ENCODE peak calls at places on chromosome X, in ten cellular contexts. U is heart right ventricle, W is dorsolateral prefrontal cortex, C is left lung, Z is adrenal gland, J is MM.1S, P is cardiac muscle cell, X is tibial artery, M is RWPE2, R is PC-3. H is an unnamed sample.

GRCh38 chrX:9110808-9111207 is 76.9 kb upstream of the FAM9B start:
- DNase-seq in W (no peak), M (no peak), U (no peak), C (no peak), P (no peak), Z (no peak), J (no peak), X (no peak), R (no peak), H (no peak)

GRCh38 chrX:78595901-78596502 is 63.1 kb downstream of the RTL3 start:
- DNase-seq in W (no peak), M (no peak), P (peak), R (peak), X (no peak), U (no peak), Z (no peak), C (no peak), J (peak), H (no peak)

GRCh38 chrX:138128025-138128671 is 562.2 kb downstream of the ZIC3 start:
- DNase-seq in J (peak), X (no peak), M (no peak), U (peak), P (peak), Z (peak), R (peak), W (no peak), C (no peak), H (no peak)

GRCh38 chrX:130176354-130176776 is 4.6 kb downstream of the RAB33A start:
- DNase-seq in J (peak), P (no peak), X (no peak), Z (no peak), R (no peak), M (no peak), C (no peak), U (no peak), W (no peak), H (no peak)

GRCh38 chrX:124346064-124346876 is at the start of gene SH2D1A:
- DNase-seq in R (no peak), X (no peak), M (no peak), Z (no peak), P (no peak), W (no peak), C (no peak), U (no peak), J (no peak), H (peak)

GRCh38 chrX:23503835-23504539 is 163.3 kb upstream of the PRDX4 start:
- DNase-seq in X (peak), J (no peak), Z (peak), C (peak), U (peak), R (peak), M (peak), P (peak), W (no peak), H (no peak)

GRCh38 chrX:64206556-64207162 is 1.2 kb upstream of the AMER1 start:
- DNase-seq in Z (peak), C (no peak), R (no peak), W (no peak), U (peak), J (peak), X (no peak), M (no peak), P (peak), H (no peak)

GRCh38 chrX:136209016-136209738 is 42.0 kb downstream of the MAP7D3 start:
- DNase-seq in Z (peak), J (peak), M (no peak), W (peak), U (peak), X (peak), P (peak), R (peak), C (no peak), H (peak)

GRCh38 chrX:106611323-106611681 is 476 bp upstream of the RADX start:
- DNase-seq in M (no peak), U (no peak), J (no peak), C (no peak), W (no peak), X (no peak), P (no peak), R (no peak), Z (no peak), H (no peak)
- H3K27ac ChIP-seq in M (no peak), U (no peak), J (peak), C (no peak), W (peak), X (peak), P (no peak), R (no peak), Z (no peak), H (peak)

GRCh38 chrX:70089575-70090297 is 27.5 kb downstream of the OTUD6A start:
- DNase-seq in P (no peak), Z (peak), J (no peak), W (no peak), C (no peak), R (peak), U (no peak), X (no peak), M (no peak), H (no peak)
- H3K27ac ChIP-seq in P (no peak), Z (no peak), J (no peak), W (no peak), C (no peak), R (peak), U (no peak), X (no peak), M (no peak), H (no peak)

GRCh38 chrX:2631743-2632532 is 59.2 kb upstream of the CD99 start:
- DNase-seq in W (no peak), M (no peak), X (no peak), C (no peak), Z (no peak), U (no peak), P (no peak), R (no peak), J (no peak), H (no peak)
- H3K27ac ChIP-seq in W (no peak), M (no peak), X (no peak), C (no peak), Z (no peak), U (no peak), P (no peak), R (peak), J (no peak), H (no peak)

DNA sequence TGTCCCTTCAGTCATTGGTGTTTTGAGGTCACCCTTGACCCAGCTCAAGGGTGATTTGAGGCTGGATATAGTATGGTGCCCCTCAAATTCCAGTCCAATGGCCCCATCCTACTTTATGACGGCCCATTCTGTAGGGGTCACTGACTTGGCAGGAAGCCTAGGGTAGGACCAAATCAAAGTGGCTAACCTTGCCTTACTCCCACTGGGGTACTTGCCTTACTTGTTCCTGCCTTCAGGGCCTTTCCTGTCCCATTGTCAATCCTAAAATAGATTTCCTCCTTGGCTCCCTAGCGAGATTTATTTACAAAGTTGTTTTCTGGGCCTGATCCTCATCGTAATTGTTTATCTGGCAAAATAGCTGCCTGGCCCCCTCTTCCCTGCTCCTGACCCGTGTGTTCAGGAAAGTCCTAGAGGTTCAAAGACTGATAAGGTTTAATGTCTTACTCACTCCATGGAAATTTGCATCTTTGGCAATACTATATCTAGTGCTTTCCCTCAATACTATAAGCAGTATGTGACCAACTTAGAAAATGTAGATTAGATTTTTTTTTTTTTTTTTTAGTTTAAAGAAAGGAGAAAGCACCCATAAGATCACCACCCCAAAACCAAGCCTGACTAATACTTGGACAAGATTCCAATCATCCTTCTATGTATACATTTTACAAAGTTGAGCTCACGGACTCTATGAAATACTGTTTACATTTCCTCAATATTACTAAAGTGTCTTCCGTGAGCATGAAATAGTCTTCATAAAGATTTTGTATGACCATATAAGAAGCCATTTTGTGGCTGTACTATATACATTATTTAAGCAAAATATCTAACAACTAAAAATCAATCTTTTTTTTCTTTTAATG is 44.8 kb downstream of the MSN start:
- DNase-seq in X (no peak), P (no peak), C (no peak), R (no peak), M (no peak), U (no peak), Z (no peak), W (no peak), J (no peak), H (no peak)
- H3K27ac ChIP-seq in X (no peak), P (no peak), C (no peak), R (no peak), M (no peak), U (no peak), Z (no peak), W (no peak), J (no peak), H (no peak)

H was measured in naive thymus-derived CD4-positive, alpha-beta T cell.